ENCODE peak calls at places on chromosomes 6 and 20, in four cellular contexts. R is heart left ventricle; A is stomach; T is naive thymus-derived CD4-positive, alpha-beta T cell. Q is an unnamed sample.

GRCh38 chr20:33370296-33370695 is 31.0 kb downstream of the CDK5RAP1 start:
- DNase-seq in R (no peak), A (peak; percentile 29), T (peak; percentile 18), Q (no peak)

GRCh38 chr6:145734486-145735355 is 599 bp downstream of the EPM2A start:
- DNase-seq in R (peak; percentile 94), A (peak; percentile 87), T (peak; percentile 72), Q (peak; percentile 75)

GRCh38 chr6:107488174-107488874 is 1.6 kb upstream of the SOBP start:
- DNase-seq in R (no peak), A (no peak), T (no peak), Q (no peak)

GRCh38 chr20:31475032-31475431 is at the start of the genes DEFB124 and REM1:
- DNase-seq in R (peak; percentile 75), A (no peak), T (no peak), Q (no peak)

GRCh38 chr20:577167-577791 is 32.8 kb downstream of the TCF15 start:
- DNase-seq in R (no peak), A (no peak), T (no peak), Q (peak; percentile 77)

GRCh38 chr6:64520050-64520449 is 884.4 kb downstream of the PHF3 start:
- DNase-seq in R (no peak), A (no peak), T (no peak), Q (no peak)

GRCh38 chr20:63895886-63896135 is 885 bp downstream of the DNAJC5 start:
- DNase-seq in R (no peak), A (no peak), T (no peak), Q (no peak)

GRCh38 chr20:31919756-31920155 is 32.1 kb downstream of the PDRG1 start:
- DNase-seq in R (no peak), A (no peak), T (no peak), Q (no peak)

GRCh38 chr6:132693478-132693877 is 20.4 kb downstream of the VNN1 start:
- DNase-seq in R (no peak), A (no peak), T (no peak), Q (no peak)

GRCh38 chr20:60507087-60507684 is 549.0 kb downstream of the CDH26 start:
- DNase-seq in R (no peak), A (no peak), T (no peak), Q (no peak)

GRCh38 chr6:72132851-72133250 is 246.5 kb downstream of the RIMS1 start:
- DNase-seq in R (no peak), A (no peak), T (no peak), Q (no peak)

GRCh38 chr20:5448449-5449118 is 131.8 kb upstream of the PROKR2 start:
- DNase-seq in R (no peak), A (peak; percentile 51), T (peak; percentile 38), Q (peak; percentile 38)

GRCh38 chr6:80163754-80164187 is 57.3 kb downstream of the BCKDHB start:
- DNase-seq in R (no peak), A (no peak), T (peak; percentile 23), Q (peak; percentile 72)

GRCh38 chr6:160679402-160679769 is 15.3 kb upstream of the LPA start:
- DNase-seq in R (no peak), A (no peak), T (no peak), Q (no peak)

GRCh38 chr6:28900577-28901266 is 23.1 kb downstream of the TRIM27 start:
- DNase-seq in R (no peak), A (no peak), T (no peak), Q (no peak)
- H3K36me3 ChIP-seq in R (peaks cover 59% of the 10 kb centered on the region), A (peaks cover 56% of the 10 kb centered on the region), T (peaks cover 7% of the 10 kb centered on the region), Q (peaks cover 37% of the 10 kb centered on the region)

DNA sequence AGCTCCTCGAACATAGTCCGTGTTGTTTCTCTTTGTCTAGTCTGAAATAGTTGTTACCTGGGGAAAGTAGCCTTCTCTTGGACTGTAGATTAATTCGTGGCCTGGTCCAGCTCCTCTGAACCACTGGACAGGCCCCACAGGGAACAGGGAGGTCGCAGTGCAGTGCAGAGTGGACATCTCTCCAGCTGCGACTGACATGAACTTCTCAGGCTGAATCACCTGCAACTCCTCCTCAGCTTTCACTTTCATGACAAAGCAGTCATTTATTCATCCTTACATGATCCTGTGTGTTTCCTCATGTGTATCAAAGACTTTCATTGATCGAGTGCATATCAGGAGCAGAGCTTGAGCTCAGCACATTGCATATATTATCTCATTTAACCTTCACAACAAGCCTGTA is 19.1 kb upstream of the SIRPG start:
- DNase-seq in R (no peak), A (no peak), T (no peak), Q (no peak)
- H3K9me3 ChIP-seq in R (no peaks in the 10 kb centered on the region), A (no peaks in the 10 kb centered on the region), T (no peaks in the 10 kb centered on the region), Q (no peaks in the 10 kb centered on the region)

GRCh38 chr6:116974942-116975341 is 97.9 kb downstream of the RFX6 start:
- DNase-seq in R (no peak), A (no peak), T (no peak), Q (no peak)

GRCh38 chr6:116971959-116972358 is 94.9 kb downstream of the RFX6 start:
- DNase-seq in R (no peak), A (no peak), T (no peak), Q (peak; percentile 54)

GRCh38 chr6:116975600-116975999 is 98.6 kb downstream of the RFX6 start:
- DNase-seq in R (no peak), A (no peak), T (no peak), Q (no peak)

GRCh38 chr6:116973992-116974391 is 97.0 kb downstream of the RFX6 start:
- DNase-seq in R (no peak), A (no peak), T (no peak), Q (no peak)

GRCh38 chr6:116974526-116974925 is 97.5 kb downstream of the RFX6 start:
- DNase-seq in R (no peak), A (no peak), T (no peak), Q (no peak)
- H3K36me3 ChIP-seq in R (no peaks in the 10 kb centered on the region), A (no peaks in the 10 kb centered on the region), T (no peaks in the 10 kb centered on the region), Q (no peaks in the 10 kb centered on the region)

DNA sequence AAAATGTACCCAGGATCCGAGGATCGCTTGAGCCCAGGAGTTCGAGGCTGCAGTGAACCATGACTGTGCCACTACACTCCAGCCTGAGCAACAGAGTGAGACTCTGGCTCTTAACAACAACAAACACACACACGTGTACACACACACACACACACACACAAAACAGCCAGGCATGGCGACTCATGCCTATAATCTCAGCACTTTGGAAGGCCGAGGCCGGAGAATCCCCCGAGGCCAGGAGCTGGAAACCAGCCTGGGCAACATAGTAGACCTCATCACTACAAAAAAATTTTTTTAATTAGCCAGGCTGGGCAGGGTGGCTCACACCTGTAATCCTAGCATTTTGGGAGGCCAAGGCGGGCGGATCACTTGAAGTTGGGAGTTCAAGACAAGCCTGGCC is 23.3 kb upstream of the ARFGEF2 start:
- DNase-seq in R (no peak), A (no peak), T (no peak), Q (no peak)
- H3K9me3 ChIP-seq in R (no peaks in the 10 kb centered on the region), A (no peaks in the 10 kb centered on the region), T (peaks cover 1% of the 10 kb centered on the region), Q (no peaks in the 10 kb centered on the region)

GRCh38 chr6:89649682-89650081 is 11.1 kb upstream of the LYRM2 start:
- DNase-seq in R (no peak), A (no peak), T (no peak), Q (no peak)
- H3K36me3 ChIP-seq in R (peaks cover 98% of the 10 kb centered on the region), A (peaks cover 98% of the 10 kb centered on the region), T (no peaks in the 10 kb centered on the region), Q (peaks cover 62% of the 10 kb centered on the region)

GRCh38 chr6:169158182-169158573 is 95.5 kb downstream of the THBS2 start:
- DNase-seq in R (peak; percentile 74), A (no peak), T (no peak), Q (no peak)
- H3K9me3 ChIP-seq in R (no peaks in the 10 kb centered on the region), A (no peaks in the 10 kb centered on the region), T (no peaks in the 10 kb centered on the region), Q (no peaks in the 10 kb centered on the region)

GRCh38 chr20:38545771-38546170 is 35.2 kb upstream of the ADIG start:
- DNase-seq in R (no peak), A (no peak), T (no peak), Q (no peak)
- H3K36me3 ChIP-seq in R (peaks cover 100% of the 10 kb centered on the region), A (peaks cover 100% of the 10 kb centered on the region), T (peaks cover 14% of the 10 kb centered on the region), Q (peaks cover 21% of the 10 kb centered on the region)

GRCh38 chr6:118451839-118452238 is 96.3 kb upstream of the PLN start:
- DNase-seq in R (no peak), A (no peak), T (no peak), Q (no peak)
- H3K9me3 ChIP-seq in R (peaks cover 21% of the 10 kb centered on the region), A (peaks cover 7% of the 10 kb centered on the region), T (peaks cover 34% of the 10 kb centered on the region), Q (no peaks in the 10 kb centered on the region)

DNA sequence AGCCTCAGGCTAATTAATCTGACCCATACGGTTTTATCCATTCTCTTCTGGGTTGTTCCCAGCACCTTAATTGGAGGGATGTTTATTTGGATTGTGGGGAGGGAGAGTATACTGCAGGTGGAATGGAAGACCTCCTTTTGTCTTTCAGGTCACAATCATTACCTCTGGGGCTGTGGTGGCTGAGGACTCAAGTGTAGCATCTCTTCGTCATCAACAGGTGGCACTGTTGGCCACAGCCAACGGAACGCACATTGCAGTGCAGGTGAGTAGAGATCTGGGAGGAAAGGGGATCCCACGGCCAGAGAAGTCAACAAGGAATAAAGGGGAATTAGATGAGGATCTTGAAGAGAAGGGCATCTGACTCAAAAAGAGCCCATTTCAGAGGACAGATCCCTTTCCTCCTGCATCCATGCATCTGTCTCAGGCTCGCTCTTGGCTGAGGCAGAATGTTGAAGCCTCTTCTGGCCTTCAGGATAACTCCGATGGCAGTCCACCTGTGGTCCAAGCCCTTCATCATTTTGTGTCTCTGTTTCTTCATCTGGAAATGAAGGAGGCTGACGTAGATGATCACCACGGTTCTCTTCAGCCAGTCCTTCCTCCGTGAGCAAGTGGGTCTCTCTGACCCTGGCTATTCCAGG is 3.2 kb upstream of the DEF6 start:
- DNase-seq in R (no peak), A (peak; percentile 56), T (peak; percentile 65), Q (peak; percentile 23)
- H3K36me3 ChIP-seq in R (peaks cover 64% of the 10 kb centered on the region), A (peaks cover 67% of the 10 kb centered on the region), T (no peaks in the 10 kb centered on the region), Q (peaks cover 14% of the 10 kb centered on the region)

DNA sequence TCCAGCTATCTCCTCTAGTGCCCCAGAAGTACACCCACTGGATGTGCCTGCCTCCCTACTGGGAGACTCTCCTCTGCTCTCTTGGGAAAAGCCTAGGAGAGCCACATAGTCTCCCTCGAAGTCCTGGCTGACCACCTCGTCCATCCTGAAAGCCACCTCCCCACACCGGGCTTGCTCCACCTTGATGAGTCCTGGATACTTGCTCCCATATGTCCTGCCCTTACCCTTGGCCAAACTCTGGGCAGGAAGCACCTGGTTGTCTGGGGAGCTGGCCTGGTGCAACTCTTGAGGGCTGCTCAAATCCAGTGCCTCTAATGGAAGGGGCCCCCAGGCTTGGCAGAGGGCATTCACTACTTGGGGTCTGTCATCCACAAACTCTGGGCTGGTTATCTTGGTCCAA is 19.3 kb downstream of the KIAA1755 start:
- DNase-seq in R (no peak), A (no peak), T (no peak), Q (no peak)
- H3K9me3 ChIP-seq in R (peaks cover 19% of the 10 kb centered on the region), A (no peaks in the 10 kb centered on the region), T (peaks cover 33% of the 10 kb centered on the region), Q (peaks cover 34% of the 10 kb centered on the region)